ENCODE peak calls at places on chromosome 19, in eight cellular contexts. N is stimulated activated CD4-positive, alpha-beta T cell treated with anti-CD3 and anti-CD28 coated beads, TNF-alpha, amount 100 ng/mL, for 1 hour; F is fibroblast of villous mesenchyme; Q is DMS 273 treated with DMSO at 0.1 percent for 48 hours; P is hepatic stellate cell; W is NCI-H187; A is renal cortical epithelial cell; B is GM23338. X is an unnamed sample.

GRCh38 chr19:1076951-1077350 is 10.0 kb downstream of the ARHGAP45 start:
- DNase-seq in N (peak; percentile 89), P (peak; percentile 55), W (no peak), B (no peak), A (no peak), Q (no peak), F (no peak), X (no peak)

GRCh38 chr19:50510121-50510670 is 795 bp downstream of the JOSD2 start:
- DNase-seq in A (no peak), B (no peak), W (no peak), Q (no peak), P (no peak), F (peak; percentile 8), N (no peak), X (no peak)

GRCh38 chr19:14530005-14530348 is 583 bp downstream of the TECR start:
- DNase-seq in P (no peak), N (no peak), Q (no peak), W (no peak), F (peak; percentile 71), A (no peak), B (peak; percentile 51), X (no peak)

GRCh38 chr19:8487137-8487851 is 15.1 kb downstream of the PRAM1 start:
- DNase-seq in N (no peak), A (no peak), B (no peak), F (no peak), Q (no peak), W (no peak), P (no peak), X (no peak)

GRCh38 chr19:4522291-4523002 is 4.2 kb upstream of the PLIN4 start:
- DNase-seq in Q (no peak), F (no peak), W (no peak), N (no peak), B (no peak), A (no peak), P (no peak), X (no peak)

GRCh38 chr19:10416380-10417257 is 3.7 kb upstream of the PDE4A start:
- DNase-seq in B (peak; percentile 92), W (peak; percentile 13), N (peak; percentile 79), F (peak; percentile 89), A (peak; percentile 48), P (peak; percentile 95), Q (peak; percentile 86), X (peak; percentile 73)

GRCh38 chr19:2474232-2475017 is 1.5 kb upstream of the GADD45B start:
- DNase-seq in F (peak; percentile 91), P (peak; percentile 90), B (peak; percentile 95), N (peak; percentile 61), A (peak; percentile 62), Q (no peak), W (peak; percentile 49), X (no peak)

GRCh38 chr19:28746486-28746885 is 466.5 kb downstream of the UQCRFS1 start:
- DNase-seq in A (peak; percentile 62), Q (no peak), F (no peak), P (no peak), N (no peak), B (no peak), W (no peak), X (no peak)

GRCh38 chr19:20273951-20274578 is 107.1 kb downstream of the ZNF486 start:
- DNase-seq in A (no peak), W (no peak), B (no peak), P (no peak), F (no peak), N (no peak), Q (no peak), X (no peak)

GRCh38 chr19:3672993-3673392 is 27.3 kb downstream of the PIP5K1C start:
- DNase-seq in B (no peak), P (no peak), A (no peak), Q (no peak), F (no peak), W (no peak), N (no peak), X (no peak)

X was measured in NCI-H1436 treated with DMSO at 0.1 percent for 48 hours.